ENCODE peak calls at places on chromosomes 1 and 21, in six cellular contexts. J is B cell, P is tibial nerve, D is tibial artery, L is keratinocyte, G is ovary. H is an unnamed sample.

GRCh38 chr1:202711949-202712635 is 1.8 kb upstream of the SYT2 start:
- DNase-seq in P (no peak), D (no peak), G (peak; percentile 15), L (no peak), J (no peak), H (no peak)

GRCh38 chr1:24914226-24915069 is 15.6 kb downstream of the RUNX3 start:
- DNase-seq in D (no peak), J (no peak), G (peak; percentile 45), P (no peak), L (no peak), H (no peak)

GRCh38 chr1:86352096-86352495 is 44.0 kb downstream of the ODF2L start:
- DNase-seq in G (no peak), L (no peak), P (no peak), J (no peak), D (no peak), H (no peak)

GRCh38 chr1:16348414-16349182 is 3.7 kb downstream of the FBXO42 start:
- DNase-seq in G (peak; percentile 9), P (no peak), D (no peak), L (no peak), J (no peak), H (no peak)

GRCh38 chr1:228723287-228723686 is 12.0 kb upstream of the RHOU start:
- DNase-seq in L (no peak), J (no peak), G (no peak), D (no peak), P (no peak), H (no peak)

GRCh38 chr1:110307239-110307974 is 31.8 kb upstream of the RBM15 start:
- DNase-seq in D (no peak), J (no peak), L (no peak), P (no peak), G (no peak), H (no peak)

GRCh38 chr1:97903626-97904025 is 17.2 kb downstream of the DPYD start:
- DNase-seq in P (no peak), L (no peak), D (no peak), J (no peak), G (no peak), H (no peak)

GRCh38 chr1:218468707-218469106 is 123.6 kb downstream of the TGFB2 start:
- DNase-seq in P (no peak), J (no peak), G (no peak), L (no peak), D (no peak), H (no peak)

GRCh38 chr1:100502052-100502792 is 35.7 kb upstream of the GPR88 start:
- DNase-seq in J (no peak), G (no peak), D (no peak), P (no peak), L (no peak), H (no peak)

GRCh38 chr1:169100208-169100882 is 6.1 kb upstream of the ATP1B1 start:
- DNase-seq in P (no peak), J (no peak), G (no peak), L (no peak), D (no peak), H (no peak)

GRCh38 chr1:15100369-15101111 is 53.0 kb upstream of the TMEM51 start:
- DNase-seq in G (peak; percentile 76), P (peak; percentile 40), J (peak; percentile 55), D (peak; percentile 38), L (peak; percentile 2), H (peak; percentile 69)

GRCh38 chr21:44428281-44428942 is 26.9 kb upstream of the LRRC3 start:
- DNase-seq in D (peak; percentile 4), G (no peak), L (no peak), P (no peak), J (peak; percentile 48), H (no peak)

GRCh38 chr1:25649505-25650218 is 33.1 kb downstream of the MAN1C1 start:
- DNase-seq in L (no peak), D (no peak), J (no peak), P (no peak), G (no peak), H (no peak)

GRCh38 chr1:6321205-6321604 is 60.3 kb upstream of the GPR153 start:
- DNase-seq in P (no peak), G (no peak), L (no peak), D (no peak), J (no peak), H (no peak)

GRCh38 chr1:205826975-205827374 is 14.0 kb upstream of the SLC41A1 start:
- DNase-seq in G (no peak), L (no peak), J (no peak), D (no peak), P (no peak), H (no peak)

GRCh38 chr21:38380391-38381137 is 117.7 kb downstream of the ERG start:
- DNase-seq in J (no peak), P (no peak), D (no peak), L (no peak), G (no peak), H (no peak)
- TF ChIP-seq CTCF in J (no peak), P (no peak), D (peak; percentile 22), L (peak; percentile 20), G (no peak), H (no peak)

DNA sequence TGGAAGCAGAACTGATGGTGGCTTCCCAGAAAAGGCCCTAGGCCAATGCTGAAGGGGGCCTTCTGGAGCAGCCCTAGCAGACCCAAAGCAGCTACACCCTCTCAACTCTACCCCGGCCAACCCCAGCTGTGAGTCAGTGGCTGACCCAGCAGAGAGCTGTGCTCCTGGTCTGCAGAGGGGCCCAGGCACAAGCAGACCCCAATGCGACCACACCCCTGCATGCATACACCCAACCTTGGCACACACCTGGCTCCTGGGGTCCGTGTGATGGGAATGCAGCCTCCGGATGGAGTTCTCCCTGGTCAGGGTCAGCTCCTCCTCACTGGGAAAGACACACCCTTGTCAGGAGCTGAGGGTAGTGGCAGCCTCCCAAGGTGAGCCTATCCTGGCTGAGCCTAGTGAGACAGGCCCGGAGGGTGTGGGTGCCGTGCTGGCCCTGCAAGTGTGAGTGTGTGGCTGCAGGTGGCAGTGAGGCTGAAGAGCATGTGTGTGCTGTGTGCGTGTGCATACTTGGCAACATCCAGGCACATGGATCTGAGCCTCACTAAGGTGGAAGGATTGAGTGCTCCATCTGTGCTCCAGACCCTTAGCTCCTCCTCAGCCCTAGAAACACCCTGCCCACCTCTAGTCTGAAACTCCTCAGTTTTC is 3.9 kb upstream of the ARHGAP30 start:
- DNase-seq in P (no peak), L (peak; percentile 96), J (no peak), D (no peak), G (no peak), H (no peak)
- TF ChIP-seq CTCF in P (no peak), L (peak; percentile 43), J (no peak), D (no peak), G (no peak), H (no peak)

DNA sequence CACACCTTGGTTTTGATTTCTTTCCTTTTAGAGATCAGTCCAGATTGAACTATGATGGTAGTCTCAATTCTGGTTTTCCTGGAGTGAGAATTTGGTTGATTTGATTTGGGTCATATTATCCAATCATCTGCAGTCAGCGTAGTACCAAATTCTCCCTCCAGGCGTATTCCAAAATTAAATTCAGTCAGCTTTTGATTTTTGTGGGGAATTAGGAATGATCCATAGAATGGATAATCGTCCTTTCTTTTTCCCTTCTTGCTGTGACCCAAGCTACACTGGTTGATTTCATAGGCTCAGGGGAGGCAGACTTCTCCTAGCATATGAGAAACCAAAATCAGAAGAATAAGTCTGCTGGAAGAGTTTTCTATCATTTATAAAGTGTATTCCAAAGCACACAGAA is 4.9 kb downstream of the PRCC start:
- DNase-seq in J (no peak), D (no peak), L (no peak), P (no peak), G (no peak), H (no peak)
- TF ChIP-seq CTCF in J (no peak), D (no peak), L (no peak), P (no peak), G (no peak), H (no peak)

GRCh38 chr1:113029822-113030221 is 43.2 kb upstream of the LRIG2 start:
- DNase-seq in L (no peak), G (no peak), P (no peak), J (no peak), D (no peak), H (no peak)
- TF ChIP-seq CTCF in L (no peak), G (no peak), P (no peak), J (no peak), D (no peak), H (no peak)

GRCh38 chr1:208230668-208231529 is 13.3 kb downstream of the PLXNA2 start:
- DNase-seq in D (no peak), L (no peak), J (no peak), G (no peak), P (no peak), H (no peak)

GRCh38 chr1:208228550-208228949 is 15.6 kb downstream of the PLXNA2 start:
- DNase-seq in D (no peak), P (no peak), G (no peak), L (no peak), J (no peak), H (no peak)

GRCh38 chr1:208225954-208226937 is 17.9 kb downstream of the PLXNA2 start:
- DNase-seq in J (no peak), L (no peak), D (no peak), P (no peak), G (peak; percentile 74), H (no peak)

GRCh38 chr1:208227366-208227765 is 16.8 kb downstream of the PLXNA2 start:
- DNase-seq in D (no peak), L (no peak), J (no peak), P (no peak), G (no peak), H (no peak)

GRCh38 chr1:208228026-208228425 is 16.2 kb downstream of the PLXNA2 start:
- DNase-seq in G (no peak), D (no peak), P (no peak), J (no peak), L (no peak), H (no peak)
- TF ChIP-seq CTCF in G (no peak), D (no peak), P (no peak), J (no peak), L (no peak), H (no peak)

DNA sequence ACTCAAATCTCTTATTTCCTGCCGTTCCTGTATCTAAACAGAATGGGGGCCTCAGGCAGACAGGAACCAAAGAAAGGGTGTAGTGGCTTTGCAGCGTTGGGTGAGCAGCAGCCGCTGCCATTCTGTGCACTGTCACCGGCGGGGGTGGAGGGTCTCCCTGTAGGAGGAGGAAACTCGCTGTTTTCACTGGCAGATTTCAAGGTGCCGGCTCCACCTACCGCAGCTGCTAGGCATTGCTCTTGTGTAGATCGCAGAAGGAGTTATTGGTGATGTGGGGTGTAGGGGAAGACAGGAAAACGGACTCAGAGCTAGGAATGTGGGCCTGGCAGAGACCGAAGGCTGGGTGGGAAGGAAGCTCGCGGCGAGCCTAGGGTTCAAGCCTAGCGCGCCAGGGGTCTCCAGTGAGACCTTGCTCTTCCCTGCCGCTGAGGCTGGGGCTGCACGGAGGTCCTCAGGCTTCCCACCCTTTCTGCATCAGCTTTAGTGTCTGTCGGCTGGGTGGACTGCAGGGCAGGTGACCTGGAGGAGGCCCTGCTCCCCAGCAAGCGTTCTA is 20.8 kb downstream of the ATP5PO start:
- DNase-seq in J (peak; percentile 50), G (peak; percentile 81), P (peak; percentile 74), D (peak; percentile 79), L (peak; percentile 23), H (peak; percentile 68)
- TF ChIP-seq CTCF in J (no peak), G (peak; percentile 53), P (peak; percentile 60), D (peak; percentile 78), L (peak; percentile 89), H (peak; percentile 3)